ENCODE peak calls at places on chromosomes 5 and 9, in five cellular contexts. N is A673, L is HCT116, T is NCI-H1694 treated with DMSO at 0.1 percent for 48 hours, Z is T-cell. Q is an unnamed sample.

GRCh38 chr9:4175846-4176245 is 124.0 kb downstream of the GLIS3 start:
- DNase-seq in L (no peak), N (no peak), Z (no peak), T (no peak), Q (no peak)

GRCh38 chr5:39394946-39395345 is 29.8 kb downstream of the DAB2 start:
- DNase-seq in N (no peak), T (no peak), L (no peak), Z (no peak), Q (no peak)

GRCh38 chr9:128892223-128892892 is 10.4 kb downstream of the LRRC8A start:
- DNase-seq in T (no peak), N (no peak), L (no peak), Z (no peak), Q (no peak)

GRCh38 chr9:120650352-120650751 is 63.9 kb downstream of the MEGF9 start:
- DNase-seq in L (no peak), Z (no peak), N (no peak), T (no peak), Q (no peak)

GRCh38 chr5:79475174-79475466 is 38.8 kb downstream of the HOMER1 start:
- DNase-seq in Z (no peak), L (no peak), N (no peak), T (no peak), Q (no peak)

GRCh38 chr5:39461007-39461682 is 36.4 kb upstream of the DAB2 start:
- DNase-seq in L (no peak), T (no peak), N (no peak), Z (no peak), Q (no peak)

GRCh38 chr5:74587895-74588294 is 52.6 kb downstream of the ENC1 start:
- DNase-seq in N (no peak), T (no peak), L (no peak), Z (no peak), Q (no peak)

GRCh38 chr5:59621477-59621876 is 272.0 kb downstream of the PDE4D start:
- DNase-seq in N (no peak), T (no peak), L (no peak), Z (no peak), Q (no peak)

GRCh38 chr5:31944683-31945445 is 229.3 kb downstream of the GOLPH3 start:
- DNase-seq in T (no peak), Z (no peak), L (no peak), N (no peak), Q (peak; percentile 92)

GRCh38 chr5:138962619-138963370 is 87.7 kb upstream of the LRRTM2 start:
- DNase-seq in N (no peak), T (no peak), L (no peak), Z (no peak), Q (no peak)

GRCh38 chr9:116895956-116896355 is 208.9 kb downstream of the TRIM32 start:
- DNase-seq in Z (no peak), T (no peak), L (no peak), N (no peak), Q (no peak)

GRCh38 chr5:145718956-145719355 is 116.2 kb downstream of the PRELID2 start:
- DNase-seq in Z (no peak), T (peak; percentile 11), L (peak; percentile 4), N (peak; percentile 66), Q (no peak)

GRCh38 chr9:75001719-75002421 is 26.2 kb downstream of the CARNMT1 start:
- DNase-seq in L (peak; percentile 74), T (peak; percentile 55), N (peak; percentile 85), Z (no peak), Q (peak; percentile 18)

GRCh38 chr5:143812085-143812705 is at the start of gene HMHB1:
- DNase-seq in L (no peak), T (peak; percentile 57), Z (no peak), N (no peak), Q (no peak)

Q was measured in NCI-H2107.